ENCODE peak calls at places on chromosome 10, in eight cellular contexts. One of them, this sample, is unnamed.

GRCh38 chr10:117442521-117442920 is 67.3 kb upstream of the PDZD8 start:
- DNase-seq in esophagus muscularis mucosa: no peak
- DNase-seq in testis: no peak
- DNase-seq in suprapubic skin: no peak
- DNase-seq in psoas muscle: no peak
- DNase-seq in K562: no peak
- DNase-seq in PC-9: no peak
- DNase-seq in cardiac muscle cell: no peak
- DNase-seq in this sample: no peak

GRCh38 chr10:123995082-123995460 is 98.3 kb downstream of the CHST15 start:
- DNase-seq in esophagus muscularis mucosa: peak; percentile 83
- DNase-seq in psoas muscle: peak; percentile 44
- DNase-seq in K562: no peak
- DNase-seq in suprapubic skin: no peak
- DNase-seq in testis: no peak
- DNase-seq in PC-9: no peak
- DNase-seq in cardiac muscle cell: no peak
- DNase-seq in this sample: no peak

GRCh38 chr10:73493781-73494180 is 2.0 kb downstream of the PPP3CB start:
- DNase-seq in testis: no peak
- DNase-seq in PC-9: no peak
- DNase-seq in suprapubic skin: no peak
- DNase-seq in psoas muscle: no peak
- DNase-seq in cardiac muscle cell: peak; percentile 41
- DNase-seq in esophagus muscularis mucosa: no peak
- DNase-seq in K562: no peak
- DNase-seq in this sample: no peak

GRCh38 chr10:133474833-133475734 is 21.3 kb downstream of the SCART1 start:
- DNase-seq in psoas muscle: no peak
- DNase-seq in PC-9: no peak
- DNase-seq in testis: no peak
- DNase-seq in esophagus muscularis mucosa: peak; percentile 70
- DNase-seq in cardiac muscle cell: no peak
- DNase-seq in suprapubic skin: no peak
- DNase-seq in K562: no peak
- DNase-seq in this sample: no peak

GRCh38 chr10:91700788-91701444 is 68.0 kb upstream of the PPP1R3C start:
- DNase-seq in suprapubic skin: no peak
- DNase-seq in cardiac muscle cell: peak; percentile 48
- DNase-seq in PC-9: no peak
- DNase-seq in testis: no peak
- DNase-seq in psoas muscle: no peak
- DNase-seq in esophagus muscularis mucosa: no peak
- DNase-seq in K562: no peak
- DNase-seq in this sample: no peak

GRCh38 chr10:4190876-4191275 is 405.9 kb upstream of the KLF6 start:
- DNase-seq in K562: no peak
- DNase-seq in testis: no peak
- DNase-seq in suprapubic skin: no peak
- DNase-seq in esophagus muscularis mucosa: no peak
- DNase-seq in psoas muscle: no peak
- DNase-seq in cardiac muscle cell: no peak
- DNase-seq in PC-9: no peak
- DNase-seq in this sample: no peak

GRCh38 chr10:36790000-36790399 is 335.4 kb upstream of the ANKRD30A start:
- DNase-seq in psoas muscle: no peak
- DNase-seq in testis: no peak
- DNase-seq in cardiac muscle cell: no peak
- DNase-seq in K562: no peak
- DNase-seq in PC-9: no peak
- DNase-seq in esophagus muscularis mucosa: no peak
- DNase-seq in suprapubic skin: no peak
- DNase-seq in this sample: no peak

GRCh38 chr10:84352251-84352842 is 24.0 kb downstream of the CCSER2 start:
- DNase-seq in testis: peak; percentile 74
- DNase-seq in psoas muscle: no peak
- DNase-seq in suprapubic skin: no peak
- DNase-seq in esophagus muscularis mucosa: no peak
- DNase-seq in K562: peak; percentile 75
- DNase-seq in PC-9: peak; percentile 52
- DNase-seq in cardiac muscle cell: peak; percentile 64
- DNase-seq in this sample: no peak

GRCh38 chr10:17217661-17218306 is 10.3 kb upstream of the VIM start:
- DNase-seq in cardiac muscle cell: no peak
- DNase-seq in psoas muscle: no peak
- DNase-seq in testis: no peak
- DNase-seq in suprapubic skin: no peak
- DNase-seq in esophagus muscularis mucosa: no peak
- DNase-seq in PC-9: no peak
- DNase-seq in K562: no peak
- DNase-seq in this sample: no peak

GRCh38 chr10:77116904-77117303 is 520.7 kb downstream of the KCNMA1 start:
- DNase-seq in testis: no peak
- DNase-seq in esophagus muscularis mucosa: no peak
- DNase-seq in suprapubic skin: no peak
- DNase-seq in cardiac muscle cell: no peak
- DNase-seq in K562: no peak
- DNase-seq in psoas muscle: no peak
- DNase-seq in PC-9: no peak
- DNase-seq in this sample: no peak

GRCh38 chr10:50536617-50537252 is 87.0 kb downstream of the SGMS1 start:
- DNase-seq in cardiac muscle cell: no peak
- DNase-seq in K562: no peak
- DNase-seq in testis: no peak
- DNase-seq in psoas muscle: no peak
- DNase-seq in PC-9: no peak
- DNase-seq in suprapubic skin: no peak
- DNase-seq in esophagus muscularis mucosa: peak; percentile 19
- DNase-seq in this sample: peak; percentile 42

GRCh38 chr10:69222157-69223027 is 2.3 kb downstream of the HKDC1 start:
- DNase-seq in cardiac muscle cell: peak; percentile 76
- DNase-seq in esophagus muscularis mucosa: no peak
- DNase-seq in K562: peak; percentile 89
- DNase-seq in PC-9: peak; percentile 81
- DNase-seq in suprapubic skin: no peak
- DNase-seq in psoas muscle: no peak
- DNase-seq in testis: peak; percentile 58
- DNase-seq in this sample: peak; percentile 93
- TF ChIP-seq CTCF in cardiac muscle cell: peak; percentile 78
- TF ChIP-seq CTCF in esophagus muscularis mucosa: peak; percentile 26
- TF ChIP-seq CTCF in K562: peak; percentile 88
- TF ChIP-seq CTCF in PC-9: peak; percentile 87
- TF ChIP-seq CTCF in suprapubic skin: peak; percentile 69
- TF ChIP-seq CTCF in psoas muscle: peak; percentile 55
- TF ChIP-seq CTCF in testis: peak; percentile 30
- TF ChIP-seq CTCF in this sample: peak; percentile 74

DNA sequence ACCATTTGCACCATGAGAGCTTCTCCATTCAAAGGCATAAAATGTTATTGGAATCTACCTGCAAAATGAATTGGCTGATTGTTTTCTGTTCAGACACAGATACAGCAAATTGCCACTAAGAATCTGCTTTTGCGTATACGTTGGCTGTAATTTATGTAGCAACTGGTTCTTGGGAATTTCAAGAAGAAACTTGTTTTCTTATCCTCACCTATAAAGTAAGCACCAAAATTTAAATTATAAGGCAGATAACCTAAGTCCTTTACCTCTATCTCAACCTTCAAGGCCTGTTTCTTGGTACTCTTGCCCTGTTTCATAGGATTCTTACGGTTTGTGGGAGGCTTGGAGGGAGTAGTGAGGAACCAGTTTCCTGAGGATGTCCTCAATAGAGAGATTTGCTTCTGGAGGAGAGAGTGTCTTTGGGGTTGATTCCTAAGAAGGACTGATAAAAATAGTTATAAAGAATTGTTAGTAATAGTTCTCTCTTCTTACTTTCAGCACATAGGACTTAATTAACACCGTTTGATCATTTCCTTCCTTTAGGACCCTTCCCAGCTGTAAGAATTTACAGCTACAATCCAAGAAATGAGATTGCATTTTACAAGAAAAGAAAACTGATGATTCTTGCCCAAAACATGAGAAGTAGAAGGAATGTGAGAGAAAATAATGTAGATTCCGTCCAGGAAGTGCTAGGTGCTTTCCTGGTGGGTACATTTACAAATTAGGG is 2.0 kb downstream of the STAMBPL1 start:
- DNase-seq in esophagus muscularis mucosa: no peak
- DNase-seq in suprapubic skin: no peak
- DNase-seq in psoas muscle: no peak
- DNase-seq in PC-9: no peak
- DNase-seq in testis: no peak
- DNase-seq in cardiac muscle cell: peak; percentile 23
- DNase-seq in K562: no peak
- DNase-seq in this sample: no peak
- H3K4me3 ChIP-seq in esophagus muscularis mucosa: peak overlapping the region; percentile 71
- H3K4me3 ChIP-seq in suprapubic skin: peak overlapping the region; percentile 10
- H3K4me3 ChIP-seq in psoas muscle: peak overlapping the region; percentile 73
- H3K4me3 ChIP-seq in PC-9: peak overlapping the region; percentile 82
- H3K4me3 ChIP-seq in testis: no peak overlapping the region
- H3K4me3 ChIP-seq in cardiac muscle cell: no peak overlapping the region
- H3K4me3 ChIP-seq in K562: no peak overlapping the region
- H3K4me3 ChIP-seq in this sample: no peak overlapping the region

GRCh38 chr10:79130255-79130654 is 61.5 kb downstream of the ZMIZ1 start:
- DNase-seq in suprapubic skin: no peak
- DNase-seq in esophagus muscularis mucosa: no peak
- DNase-seq in cardiac muscle cell: no peak
- DNase-seq in PC-9: no peak
- DNase-seq in K562: no peak
- DNase-seq in psoas muscle: no peak
- DNase-seq in testis: no peak
- DNase-seq in this sample: no peak
- H3K36me3 ChIP-seq in suprapubic skin: peaks cover 62% of the 10 kb centered on the region
- H3K36me3 ChIP-seq in esophagus muscularis mucosa: peaks cover 38% of the 10 kb centered on the region
- H3K36me3 ChIP-seq in cardiac muscle cell: peaks cover 5% of the 10 kb centered on the region
- H3K36me3 ChIP-seq in PC-9: no peaks in the 10 kb centered on the region
- H3K36me3 ChIP-seq in K562: peaks cover 28% of the 10 kb centered on the region
- H3K36me3 ChIP-seq in psoas muscle: peaks cover 7% of the 10 kb centered on the region
- H3K36me3 ChIP-seq in testis: no peaks in the 10 kb centered on the region
- H3K36me3 ChIP-seq in this sample: no peaks in the 10 kb centered on the region

DNA sequence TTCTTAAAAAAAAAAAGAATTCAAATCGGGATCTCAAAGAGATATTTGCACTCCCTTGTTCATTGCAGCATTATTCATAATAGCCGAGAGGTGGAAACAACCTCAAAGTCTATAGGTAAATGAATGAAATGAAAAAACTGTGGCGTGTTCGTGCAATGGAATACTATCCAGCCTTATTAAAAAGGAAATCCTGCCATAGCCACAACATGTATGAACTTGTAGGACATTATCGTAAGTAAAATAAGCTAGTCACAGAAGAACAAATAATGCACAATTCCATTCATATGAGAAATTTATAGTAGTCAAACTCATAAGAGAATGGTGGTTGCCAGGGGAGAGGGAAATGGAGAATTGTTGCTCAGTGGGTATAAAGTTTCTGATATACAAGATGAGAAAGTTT is 37.9 kb downstream of the GRK5 start:
- DNase-seq in esophagus muscularis mucosa: no peak
- DNase-seq in K562: no peak
- DNase-seq in psoas muscle: no peak
- DNase-seq in PC-9: no peak
- DNase-seq in testis: no peak
- DNase-seq in suprapubic skin: no peak
- DNase-seq in cardiac muscle cell: no peak
- DNase-seq in this sample: no peak
- TF ChIP-seq CTCF in esophagus muscularis mucosa: no peak
- TF ChIP-seq CTCF in K562: no peak
- TF ChIP-seq CTCF in psoas muscle: no peak
- TF ChIP-seq CTCF in PC-9: no peak
- TF ChIP-seq CTCF in testis: no peak
- TF ChIP-seq CTCF in suprapubic skin: no peak
- TF ChIP-seq CTCF in cardiac muscle cell: no peak
- TF ChIP-seq CTCF in this sample: no peak